ENCODE peak calls at places on chromosomes 11 and 22, in seven cellular contexts. Y, H, Z, O, M, T and C are unnamed samples.

GRCh38 chr11:107157809-107158187 is 139.5 kb upstream of the GUCY1A2 start:
- DNase-seq in Y (no peak), O (no peak), T (no peak), M (no peak), Z (peak), H (no peak), C (no peak)

GRCh38 chr11:1560011-1560579 is 12.0 kb downstream of the DUSP8 start:
- DNase-seq in H (no peak), Z (no peak), T (no peak), Y (peak), O (no peak), M (no peak), C (peak)

GRCh38 chr11:48093795-48094642 is 113.7 kb downstream of the PTPRJ start:
- DNase-seq in Y (no peak), Z (peak), H (no peak), M (no peak), O (no peak), T (no peak), C (no peak)

GRCh38 chr11:11845066-11845465 is 3.3 kb downstream of the USP47 start:
- DNase-seq in H (no peak), M (no peak), T (peak), Y (no peak), O (no peak), Z (no peak), C (no peak)

GRCh38 chr11:130179396-130180306 is 20.1 kb downstream of the ST14 start:
- DNase-seq in M (no peak), Z (no peak), O (no peak), Y (no peak), H (no peak), T (no peak), C (peak)

GRCh38 chr11:66290332-66290629 is 1.3 kb upstream of the YIF1A start:
- DNase-seq in Z (no peak), O (no peak), M (no peak), H (no peak), T (no peak), Y (no peak), C (no peak)

GRCh38 chr11:122076721-122077120 is 39.3 kb downstream of the BLID start:
- DNase-seq in T (no peak), O (no peak), M (no peak), Z (no peak), H (no peak), Y (no peak), C (no peak)

GRCh38 chr11:44906641-44907040 is 44.0 kb downstream of the TP53I11 start:
- DNase-seq in M (no peak), T (no peak), O (no peak), Z (no peak), H (no peak), Y (no peak), C (no peak)

GRCh38 chr11:64251986-64252837 is 882 bp downstream of the PLCB3 start:
- DNase-seq in Y (no peak), T (peak), M (no peak), O (peak), H (peak), Z (peak), C (peak)

GRCh38 chr11:3893311-3893710 is 37.8 kb downstream of the STIM1 start:
- DNase-seq in M (no peak), H (no peak), Y (no peak), Z (no peak), T (no peak), O (no peak), C (no peak)

GRCh38 chr22:50703726-50704509 is 31.3 kb downstream of the SHANK3 start:
- DNase-seq in O (peak), T (no peak), Y (peak), M (no peak), H (no peak), Z (no peak), C (peak)

GRCh38 chr11:86816251-86816726 is 15.9 kb downstream of the PRSS23 start:
- DNase-seq in M (peak), Y (no peak), O (no peak), Z (peak), H (peak), T (no peak), C (no peak)

GRCh38 chr11:107711861-107712260 is at the start of gene SLN:
- DNase-seq in M (no peak), O (peak), Z (no peak), T (no peak), H (no peak), Y (no peak), C (no peak)

GRCh38 chr11:84522331-84522730 is 1104.8 kb downstream of the DLG2 start:
- DNase-seq in M (no peak), T (no peak), Z (peak), H (no peak), Y (no peak), O (no peak), C (no peak)

GRCh38 chr11:61429346-61429690 is 457 bp downstream of the CPSF7 start:
- DNase-seq in Z (peak), H (peak), Y (peak), M (peak), O (peak), T (no peak), C (peak)

GRCh38 chr22:29339381-29340235 is 24.1 kb upstream of the RASL10A start:
- DNase-seq in T (no peak), O (no peak), M (no peak), Y (no peak), H (no peak), Z (no peak), C (peak)

GRCh38 chr22:31662668-31663037 is 638 bp upstream of the PISD start:
- DNase-seq in Y (no peak), O (no peak), Z (no peak), M (no peak), H (no peak), T (no peak), C (no peak)

GRCh38 chr22:45268167-45268957 is 16.4 kb upstream of the UPK3A start:
- DNase-seq in T (no peak), H (peak), Z (peak), M (no peak), Y (peak), O (peak), C (no peak)

GRCh38 chr11:128633384-128633965 is 46.1 kb upstream of the ETS1 start:
- DNase-seq in M (no peak), H (no peak), Z (no peak), O (no peak), T (no peak), Y (no peak), C (no peak)

GRCh38 chr11:116733386-116733755 is 39.4 kb downstream of the BUD13 start:
- DNase-seq in H (no peak), Y (no peak), O (no peak), Z (no peak), T (no peak), M (no peak), C (peak)

GRCh38 chr11:116731821-116732739 is 40.7 kb downstream of the BUD13 start:
- DNase-seq in H (no peak), M (no peak), Y (no peak), Z (no peak), T (no peak), O (no peak), C (peak)

GRCh38 chr11:116731097-116731761 is 41.6 kb downstream of the BUD13 start:
- DNase-seq in H (no peak), Y (no peak), Z (peak), O (peak), T (no peak), M (no peak), C (peak)

GRCh38 chr11:116733959-116734517 is 38.7 kb downstream of the BUD13 start:
- DNase-seq in T (no peak), Z (no peak), Y (no peak), M (no peak), H (no peak), O (no peak), C (peak)

GRCh38 chr11:116732740-116733385 is 39.9 kb downstream of the BUD13 start:
- DNase-seq in T (peak), O (peak), Y (no peak), Z (peak), H (peak), M (peak), C (peak)
- H3K4me3 ChIP-seq in T (no peak), O (no peak), Y (no peak), Z (no peak), H (no peak), M (no peak), C (no peak)

GRCh38 chr11:92122561-92122960 is 102.1 kb upstream of the FAT3 start:
- DNase-seq in Z (no peak), T (no peak), O (no peak), M (no peak), Y (no peak), H (no peak), C (no peak)

GRCh38 chr11:92128026-92128425 is 96.6 kb upstream of the FAT3 start:
- DNase-seq in H (no peak), M (no peak), O (no peak), Y (no peak), Z (no peak), T (no peak), C (no peak)

GRCh38 chr11:92129811-92130210 is 94.8 kb upstream of the FAT3 start:
- DNase-seq in Z (no peak), Y (no peak), M (no peak), H (no peak), O (no peak), T (no peak), C (no peak)

GRCh38 chr11:92123540-92123939 is 101.1 kb upstream of the FAT3 start:
- DNase-seq in T (no peak), Y (no peak), H (no peak), M (peak), O (no peak), Z (peak), C (no peak)

GRCh38 chr11:92125316-92125715 is 99.3 kb upstream of the FAT3 start:
- DNase-seq in O (no peak), M (no peak), Z (no peak), T (no peak), Y (no peak), H (no peak), C (no peak)
- H3K27ac ChIP-seq in O (no peak), M (no peak), Z (no peak), T (no peak), Y (no peak), H (no peak), C (no peak)

DNA sequence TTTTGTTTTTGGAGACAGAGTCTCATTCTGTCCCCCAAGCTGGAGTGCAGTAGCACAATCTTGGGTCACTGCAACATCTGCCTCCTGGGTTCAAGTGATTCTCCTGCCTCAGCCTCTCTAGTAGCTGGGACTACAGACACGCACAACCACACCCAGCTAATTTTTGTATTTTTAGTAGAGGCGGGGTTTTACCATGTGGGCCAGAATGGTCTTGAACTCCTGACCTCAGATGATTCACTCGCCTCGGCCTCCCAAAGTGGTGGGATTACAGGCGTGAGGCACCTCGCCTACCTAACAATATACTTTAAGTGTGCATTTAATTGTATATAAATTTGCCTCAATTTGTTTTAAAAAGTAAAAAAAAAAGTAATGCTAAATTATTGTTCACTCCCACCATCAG is 38.4 kb downstream of the GRK3 start:
- DNase-seq in Z (no peak), M (no peak), Y (no peak), T (no peak), H (no peak), O (no peak), C (no peak)
- TF ChIP-seq CTCF in Z (no peak), M (no peak), Y (no peak), T (no peak), H (no peak), O (no peak), C (no peak)

GRCh38 chr11:134764367-134764766 is 352.3 kb upstream of the B3GAT1 start:
- DNase-seq in Y (no peak), Z (no peak), M (no peak), H (no peak), O (no peak), T (no peak), C (no peak)

GRCh38 chr11:134762248-134763029 is 350.4 kb upstream of the B3GAT1 start:
- DNase-seq in Z (peak), M (no peak), H (no peak), T (no peak), Y (no peak), O (no peak), C (no peak)

GRCh38 chr11:134761361-134761760 is 349.3 kb upstream of the B3GAT1 start:
- DNase-seq in M (no peak), H (no peak), Z (no peak), Y (no peak), O (no peak), T (no peak), C (no peak)

GRCh38 chr11:134761926-134762247 is 349.8 kb upstream of the B3GAT1 start:
- DNase-seq in T (no peak), Y (no peak), O (no peak), M (no peak), H (no peak), Z (no peak), C (no peak)

DNA sequence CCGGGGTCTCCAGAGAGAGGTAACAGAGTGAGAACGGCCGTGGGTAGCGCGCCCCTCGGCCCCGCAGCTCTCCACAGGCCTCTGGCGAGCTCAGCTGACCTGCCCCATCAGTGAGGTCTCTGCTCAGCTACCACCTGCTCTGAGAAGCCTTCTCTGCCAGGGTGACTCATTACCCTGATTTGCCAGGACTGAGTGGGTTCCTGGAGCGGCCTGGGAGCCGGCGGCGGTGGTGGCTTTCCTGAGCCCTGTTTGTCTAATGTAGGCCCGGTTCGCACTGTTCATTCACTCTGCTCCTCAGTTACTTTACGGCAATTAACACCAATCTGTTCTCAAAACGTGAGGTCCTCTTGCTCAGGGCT is 351.0 kb upstream of the B3GAT1 start:
- DNase-seq in H (no peak), M (no peak), T (no peak), Z (no peak), O (no peak), Y (no peak), C (no peak)
- H3K4me3 ChIP-seq in H (no peak), M (peak), T (no peak), Z (no peak), O (no peak), Y (peak), C (no peak)

DNA sequence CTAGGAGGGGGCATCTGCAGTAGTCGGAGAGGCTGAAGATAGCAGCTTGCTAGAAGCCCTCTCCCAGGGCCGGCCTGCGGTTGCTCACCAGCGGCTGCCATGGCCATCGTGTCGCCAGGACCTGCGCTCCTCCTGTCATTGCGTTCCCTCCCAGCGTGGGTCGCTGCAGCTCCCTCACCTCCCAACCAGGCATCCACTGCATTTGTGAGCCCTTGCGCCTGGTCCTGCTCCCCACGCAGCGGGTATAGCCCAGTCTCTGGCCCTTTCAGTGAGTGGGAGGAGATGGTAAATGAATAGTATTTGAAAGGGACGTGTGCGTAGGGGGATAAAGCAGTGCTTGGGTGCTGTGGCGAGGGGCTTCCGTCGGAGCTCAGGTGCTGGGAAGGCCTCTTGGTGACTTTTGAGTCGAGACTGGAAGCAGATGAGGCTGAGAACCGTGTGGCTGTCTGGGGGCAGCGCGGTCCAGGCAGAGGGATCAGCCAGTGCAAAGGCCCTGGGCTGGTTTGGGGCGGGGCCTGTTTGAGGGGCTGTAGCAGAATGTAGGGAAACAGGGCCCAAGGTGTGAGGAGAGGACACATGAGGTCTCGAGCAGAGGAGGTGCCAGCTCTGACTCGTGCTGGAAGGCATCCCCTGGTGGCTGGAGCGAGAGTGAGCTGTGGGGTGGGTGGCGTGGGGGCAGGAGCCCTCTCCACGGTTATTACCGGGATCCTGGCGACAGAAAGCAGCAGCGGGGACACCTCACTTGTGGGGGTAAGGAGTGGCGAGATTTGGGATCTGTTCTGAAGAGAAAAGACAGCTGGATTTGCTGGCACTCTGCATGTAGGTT is 39.3 kb downstream of the LRP5 start:
- DNase-seq in M (no peak), O (no peak), T (no peak), H (no peak), Z (no peak), Y (no peak), C (no peak)
- H3K27ac ChIP-seq in M (no peak), O (no peak), T (peak), H (peak), Z (no peak), Y (no peak), C (no peak)

DNA sequence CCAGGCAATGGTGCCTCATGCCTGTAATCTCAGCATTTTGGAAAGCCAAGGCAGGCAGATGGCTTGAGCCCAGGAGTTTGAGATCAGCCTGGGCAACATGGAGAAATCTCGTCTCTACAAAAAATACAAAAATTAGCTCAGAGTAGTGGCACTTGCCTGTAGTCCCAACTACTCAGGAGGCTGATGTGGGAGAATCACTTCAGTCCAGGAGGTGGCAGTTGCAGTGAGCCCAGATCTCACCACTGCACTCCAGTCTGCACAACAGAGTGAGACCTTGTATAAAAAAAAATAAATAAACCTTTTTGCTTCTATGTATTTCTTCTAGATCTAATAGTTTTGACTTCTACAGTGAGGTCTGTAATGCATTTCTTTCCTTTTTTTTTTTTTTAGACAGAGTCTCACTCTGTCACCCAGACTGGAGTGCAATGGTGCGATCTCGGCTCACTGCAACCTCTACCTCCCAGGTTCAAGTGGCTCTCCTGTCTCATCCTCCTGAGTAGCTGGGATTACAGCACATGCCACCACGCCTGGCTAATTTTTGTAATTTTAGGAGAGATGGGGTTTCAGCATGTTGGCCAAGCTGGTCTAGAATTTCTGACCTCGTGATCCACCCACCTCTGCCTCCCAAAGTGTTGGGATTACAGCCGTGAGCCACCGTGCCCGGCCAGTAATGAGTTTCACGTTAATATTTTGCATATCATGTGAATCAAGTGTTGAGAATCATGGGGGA is 18.1 kb upstream of the RDX start:
- DNase-seq in T (no peak), Y (no peak), H (no peak), O (no peak), M (no peak), Z (no peak), C (no peak)
- TF ChIP-seq CTCF in T (no peak), Y (no peak), H (no peak), O (no peak), M (no peak), Z (no peak), C (no peak)

DNA sequence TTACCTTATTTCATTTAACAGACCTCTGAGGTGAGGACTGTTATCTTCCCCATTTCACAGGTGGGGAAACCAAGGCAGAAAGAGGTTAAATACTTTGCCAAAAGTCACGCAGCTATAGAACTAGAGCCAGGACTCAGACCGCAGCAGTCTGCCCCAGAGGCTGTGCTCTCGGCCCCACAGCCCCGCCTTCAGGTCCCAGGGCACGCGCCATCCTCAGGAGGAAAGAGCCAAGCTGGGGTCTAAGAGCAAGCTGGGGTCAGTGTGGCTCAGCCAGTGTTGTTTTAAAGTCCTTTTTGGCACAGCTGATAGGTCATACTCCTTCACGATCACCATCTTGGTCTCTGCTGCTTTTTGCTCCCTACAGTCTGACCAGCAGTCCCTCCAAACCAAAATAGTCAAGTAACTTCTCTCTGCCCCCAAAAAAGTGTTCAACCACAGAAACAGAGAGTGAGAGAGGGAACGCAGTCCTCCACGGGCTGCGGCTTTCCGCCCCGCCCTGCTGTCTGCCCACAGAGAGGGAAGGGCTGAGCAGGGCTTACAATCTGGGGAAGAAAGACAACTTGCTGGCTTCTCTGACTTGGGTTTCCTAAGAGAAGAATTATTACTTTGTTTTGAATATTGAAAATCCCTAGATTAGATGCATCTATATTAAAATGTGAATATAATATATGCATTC is 137.2 kb upstream of the OPCML start:
- DNase-seq in M (no peak), T (no peak), Y (no peak), Z (no peak), O (no peak), H (no peak), C (no peak)
- H3K4me3 ChIP-seq in M (no peak), T (no peak), Y (no peak), Z (no peak), O (no peak), H (no peak), C (no peak)

GRCh38 chr22:38706885-38707180 is 1.1 kb downstream of the GTPBP1 start:
- DNase-seq in Z (no peak), Y (no peak), T (peak), M (no peak), H (no peak), O (no peak), C (no peak)
- H3K27ac ChIP-seq in Z (peak), Y (peak), T (peak), M (peak), H (peak), O (peak), C (peak)

DNA sequence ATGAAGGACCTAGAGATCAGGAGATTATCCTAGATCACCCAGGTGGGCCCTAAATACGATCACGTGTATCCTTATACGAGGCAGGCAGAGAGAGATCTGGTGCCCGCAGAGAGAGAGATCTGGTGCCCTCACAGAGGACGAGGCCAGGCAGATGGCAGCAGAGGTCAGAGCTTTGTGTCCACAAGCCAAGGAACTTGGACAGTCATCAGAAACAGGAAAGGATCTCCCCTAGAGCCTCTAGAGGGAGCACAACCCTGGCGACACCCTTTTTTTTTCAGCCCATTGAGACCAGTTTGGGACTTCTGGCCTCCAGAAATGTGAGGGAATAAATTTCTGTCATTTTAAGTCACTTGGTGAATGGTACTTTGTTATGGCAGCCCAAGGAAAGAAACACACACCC is 25.5 kb upstream of the TIMP3 start:
- DNase-seq in Z (peak), H (no peak), M (no peak), O (no peak), T (no peak), Y (no peak), C (no peak)
- TF ChIP-seq CTCF in Z (peak), H (no peak), M (peak), O (peak), T (no peak), Y (peak), C (peak)